ENCODE peak calls at places on chromosomes 16 and 17, in nine cellular contexts. One of them, this sample, is unnamed.

GRCh38 chr16:55035037-55035436 is 104.4 kb downstream of the IRX5 start:
- DNase-seq in NCI-H2227 treated with DMSO at 0.1 percent for 48 hours: peak
- DNase-seq in lower lobe of right lung: peak
- DNase-seq in mucosa of gallbladder: peak
- DNase-seq in upper lobe of right lung: no peak
- DNase-seq in stimulated activated CD4-positive, alpha-beta T cell treated with anti-CD3 and anti-CD28 coated beads, Interleukin-4, amount 100 ng/mL, for 48 hours: peak
- DNase-seq in T-helper 1 cell: no peak
- DNase-seq in WTC11: peak
- DNase-seq in GM13977: peak
- DNase-seq in this sample: no peak

GRCh38 chr16:84582958-84583516 is 34.8 kb downstream of the COTL1 start:
- DNase-seq in T-helper 1 cell: no peak
- DNase-seq in GM13977: no peak
- DNase-seq in NCI-H2227 treated with DMSO at 0.1 percent for 48 hours: no peak
- DNase-seq in upper lobe of right lung: no peak
- DNase-seq in stimulated activated CD4-positive, alpha-beta T cell treated with anti-CD3 and anti-CD28 coated beads, Interleukin-4, amount 100 ng/mL, for 48 hours: no peak
- DNase-seq in mucosa of gallbladder: no peak
- DNase-seq in WTC11: no peak
- DNase-seq in lower lobe of right lung: no peak
- DNase-seq in this sample: no peak

GRCh38 chr17:65783845-65784334 is 222.4 kb upstream of the AXIN2 start:
- DNase-seq in upper lobe of right lung: no peak
- DNase-seq in stimulated activated CD4-positive, alpha-beta T cell treated with anti-CD3 and anti-CD28 coated beads, Interleukin-4, amount 100 ng/mL, for 48 hours: no peak
- DNase-seq in WTC11: no peak
- DNase-seq in T-helper 1 cell: no peak
- DNase-seq in GM13977: no peak
- DNase-seq in mucosa of gallbladder: no peak
- DNase-seq in lower lobe of right lung: no peak
- DNase-seq in NCI-H2227 treated with DMSO at 0.1 percent for 48 hours: no peak
- DNase-seq in this sample: no peak

GRCh38 chr16:48492131-48492530 is 106.9 kb upstream of the SIAH1 start:
- DNase-seq in NCI-H2227 treated with DMSO at 0.1 percent for 48 hours: no peak
- DNase-seq in GM13977: no peak
- DNase-seq in upper lobe of right lung: no peak
- DNase-seq in mucosa of gallbladder: no peak
- DNase-seq in stimulated activated CD4-positive, alpha-beta T cell treated with anti-CD3 and anti-CD28 coated beads, Interleukin-4, amount 100 ng/mL, for 48 hours: no peak
- DNase-seq in WTC11: no peak
- DNase-seq in lower lobe of right lung: no peak
- DNase-seq in T-helper 1 cell: no peak
- DNase-seq in this sample: no peak

GRCh38 chr17:29205047-29205446 is 24.8 kb upstream of the MYO18A start:
- DNase-seq in stimulated activated CD4-positive, alpha-beta T cell treated with anti-CD3 and anti-CD28 coated beads, Interleukin-4, amount 100 ng/mL, for 48 hours: no peak
- DNase-seq in WTC11: no peak
- DNase-seq in T-helper 1 cell: no peak
- DNase-seq in upper lobe of right lung: no peak
- DNase-seq in NCI-H2227 treated with DMSO at 0.1 percent for 48 hours: no peak
- DNase-seq in mucosa of gallbladder: no peak
- DNase-seq in GM13977: no peak
- DNase-seq in lower lobe of right lung: no peak
- DNase-seq in this sample: no peak

GRCh38 chr17:82458885-82459424 is 414 bp downstream of the NARF start:
- DNase-seq in WTC11: peak
- DNase-seq in upper lobe of right lung: no peak
- DNase-seq in lower lobe of right lung: no peak
- DNase-seq in NCI-H2227 treated with DMSO at 0.1 percent for 48 hours: no peak
- DNase-seq in GM13977: peak
- DNase-seq in T-helper 1 cell: peak
- DNase-seq in mucosa of gallbladder: no peak
- DNase-seq in stimulated activated CD4-positive, alpha-beta T cell treated with anti-CD3 and anti-CD28 coated beads, Interleukin-4, amount 100 ng/mL, for 48 hours: no peak
- DNase-seq in this sample: peak

GRCh38 chr16:13307255-13307654 is 405.9 kb downstream of the SHISA9 start:
- DNase-seq in T-helper 1 cell: no peak
- DNase-seq in upper lobe of right lung: no peak
- DNase-seq in WTC11: no peak
- DNase-seq in NCI-H2227 treated with DMSO at 0.1 percent for 48 hours: no peak
- DNase-seq in GM13977: no peak
- DNase-seq in stimulated activated CD4-positive, alpha-beta T cell treated with anti-CD3 and anti-CD28 coated beads, Interleukin-4, amount 100 ng/mL, for 48 hours: no peak
- DNase-seq in lower lobe of right lung: no peak
- DNase-seq in mucosa of gallbladder: no peak
- DNase-seq in this sample: no peak

GRCh38 chr17:15083225-15083624 is 181.9 kb downstream of the PMP22 start:
- DNase-seq in NCI-H2227 treated with DMSO at 0.1 percent for 48 hours: no peak
- DNase-seq in lower lobe of right lung: no peak
- DNase-seq in upper lobe of right lung: no peak
- DNase-seq in WTC11: no peak
- DNase-seq in stimulated activated CD4-positive, alpha-beta T cell treated with anti-CD3 and anti-CD28 coated beads, Interleukin-4, amount 100 ng/mL, for 48 hours: no peak
- DNase-seq in T-helper 1 cell: no peak
- DNase-seq in mucosa of gallbladder: no peak
- DNase-seq in GM13977: no peak
- DNase-seq in this sample: no peak

GRCh38 chr17:30520436-30520835 is 43.2 kb downstream of the GOSR1 start:
- DNase-seq in stimulated activated CD4-positive, alpha-beta T cell treated with anti-CD3 and anti-CD28 coated beads, Interleukin-4, amount 100 ng/mL, for 48 hours: no peak
- DNase-seq in WTC11: no peak
- DNase-seq in mucosa of gallbladder: no peak
- DNase-seq in upper lobe of right lung: no peak
- DNase-seq in NCI-H2227 treated with DMSO at 0.1 percent for 48 hours: no peak
- DNase-seq in T-helper 1 cell: no peak
- DNase-seq in lower lobe of right lung: no peak
- DNase-seq in GM13977: no peak
- DNase-seq in this sample: no peak

GRCh38 chr16:28166394-28167208 is 45.2 kb downstream of the XPO6 start:
- DNase-seq in NCI-H2227 treated with DMSO at 0.1 percent for 48 hours: no peak
- DNase-seq in WTC11: no peak
- DNase-seq in upper lobe of right lung: no peak
- DNase-seq in GM13977: no peak
- DNase-seq in mucosa of gallbladder: no peak
- DNase-seq in stimulated activated CD4-positive, alpha-beta T cell treated with anti-CD3 and anti-CD28 coated beads, Interleukin-4, amount 100 ng/mL, for 48 hours: no peak
- DNase-seq in lower lobe of right lung: no peak
- DNase-seq in T-helper 1 cell: peak
- DNase-seq in this sample: no peak

GRCh38 chr16:76959166-76959565 is 231.8 kb upstream of the MON1B start:
- DNase-seq in mucosa of gallbladder: no peak
- DNase-seq in T-helper 1 cell: no peak
- DNase-seq in GM13977: no peak
- DNase-seq in upper lobe of right lung: no peak
- DNase-seq in WTC11: no peak
- DNase-seq in lower lobe of right lung: no peak
- DNase-seq in NCI-H2227 treated with DMSO at 0.1 percent for 48 hours: no peak
- DNase-seq in stimulated activated CD4-positive, alpha-beta T cell treated with anti-CD3 and anti-CD28 coated beads, Interleukin-4, amount 100 ng/mL, for 48 hours: no peak
- DNase-seq in this sample: no peak

This sample was measured in immature natural killer cell.